ENCODE peak calls at places on chromosomes 13 and 19, in eight cellular contexts. One of them, this sample, is unnamed.

GRCh38 chr19:10871711-10872550 is 578 bp downstream of the CARM1 start:
- DNase-seq in non-pigmented ciliary epithelial cell: no peak
- DNase-seq in psoas muscle: peak
- DNase-seq in amygdala: peak
- DNase-seq in stimulated activated CD4-positive, alpha-beta T cell treated with anti-CD3 and anti-CD28 coated beads, Interleukin-2, amount 100 ng/mL, for 4 hours: peak
- DNase-seq in K562: peak
- DNase-seq in tibial nerve: no peak
- DNase-seq in stimulated activated CD8-positive, alpha-beta memory T cell treated with anti-CD3 and anti-CD28 coated beads, Interleukin-15, amount 100 ng/mL, for 4 hours: peak
- DNase-seq in this sample: no peak

GRCh38 chr13:111116830-111117229 is 1.7 kb downstream of the ARHGEF7 start:
- DNase-seq in stimulated activated CD8-positive, alpha-beta memory T cell treated with anti-CD3 and anti-CD28 coated beads, Interleukin-15, amount 100 ng/mL, for 4 hours: no peak
- DNase-seq in tibial nerve: no peak
- DNase-seq in psoas muscle: no peak
- DNase-seq in amygdala: no peak
- DNase-seq in K562: no peak
- DNase-seq in non-pigmented ciliary epithelial cell: no peak
- DNase-seq in stimulated activated CD4-positive, alpha-beta T cell treated with anti-CD3 and anti-CD28 coated beads, Interleukin-2, amount 100 ng/mL, for 4 hours: no peak
- DNase-seq in this sample: no peak

GRCh38 chr13:41654800-41655199 is 197.4 kb downstream of the RGCC start:
- DNase-seq in psoas muscle: no peak
- DNase-seq in stimulated activated CD4-positive, alpha-beta T cell treated with anti-CD3 and anti-CD28 coated beads, Interleukin-2, amount 100 ng/mL, for 4 hours: no peak
- DNase-seq in tibial nerve: no peak
- DNase-seq in amygdala: no peak
- DNase-seq in non-pigmented ciliary epithelial cell: no peak
- DNase-seq in stimulated activated CD8-positive, alpha-beta memory T cell treated with anti-CD3 and anti-CD28 coated beads, Interleukin-15, amount 100 ng/mL, for 4 hours: no peak
- DNase-seq in K562: no peak
- DNase-seq in this sample: no peak

GRCh38 chr19:10112895-10113591 is 1.6 kb downstream of the P2RY11 start:
- DNase-seq in amygdala: peak
- DNase-seq in K562: peak
- DNase-seq in stimulated activated CD8-positive, alpha-beta memory T cell treated with anti-CD3 and anti-CD28 coated beads, Interleukin-15, amount 100 ng/mL, for 4 hours: peak
- DNase-seq in stimulated activated CD4-positive, alpha-beta T cell treated with anti-CD3 and anti-CD28 coated beads, Interleukin-2, amount 100 ng/mL, for 4 hours: peak
- DNase-seq in non-pigmented ciliary epithelial cell: no peak
- DNase-seq in tibial nerve: no peak
- DNase-seq in psoas muscle: peak
- DNase-seq in this sample: no peak

GRCh38 chr19:51407631-51408131 is 9.8 kb downstream of the SIGLEC10 start:
- DNase-seq in tibial nerve: no peak
- DNase-seq in stimulated activated CD4-positive, alpha-beta T cell treated with anti-CD3 and anti-CD28 coated beads, Interleukin-2, amount 100 ng/mL, for 4 hours: no peak
- DNase-seq in stimulated activated CD8-positive, alpha-beta memory T cell treated with anti-CD3 and anti-CD28 coated beads, Interleukin-15, amount 100 ng/mL, for 4 hours: no peak
- DNase-seq in non-pigmented ciliary epithelial cell: no peak
- DNase-seq in K562: peak
- DNase-seq in amygdala: no peak
- DNase-seq in psoas muscle: no peak
- DNase-seq in this sample: no peak

GRCh38 chr19:10095948-10096614 is 6.4 kb downstream of the ANGPTL6 start:
- DNase-seq in stimulated activated CD4-positive, alpha-beta T cell treated with anti-CD3 and anti-CD28 coated beads, Interleukin-2, amount 100 ng/mL, for 4 hours: peak
- DNase-seq in K562: peak
- DNase-seq in tibial nerve: peak
- DNase-seq in psoas muscle: peak
- DNase-seq in amygdala: peak
- DNase-seq in non-pigmented ciliary epithelial cell: no peak
- DNase-seq in stimulated activated CD8-positive, alpha-beta memory T cell treated with anti-CD3 and anti-CD28 coated beads, Interleukin-15, amount 100 ng/mL, for 4 hours: peak
- DNase-seq in this sample: peak

GRCh38 chr19:17091758-17092333 is 16.3 kb downstream of the MYO9B start:
- DNase-seq in stimulated activated CD8-positive, alpha-beta memory T cell treated with anti-CD3 and anti-CD28 coated beads, Interleukin-15, amount 100 ng/mL, for 4 hours: no peak
- DNase-seq in amygdala: no peak
- DNase-seq in stimulated activated CD4-positive, alpha-beta T cell treated with anti-CD3 and anti-CD28 coated beads, Interleukin-2, amount 100 ng/mL, for 4 hours: no peak
- DNase-seq in non-pigmented ciliary epithelial cell: no peak
- DNase-seq in psoas muscle: peak
- DNase-seq in tibial nerve: no peak
- DNase-seq in K562: no peak
- DNase-seq in this sample: no peak

GRCh38 chr19:1592023-1592754 is 476 bp downstream of the MBD3 start:
- DNase-seq in K562: peak
- DNase-seq in stimulated activated CD4-positive, alpha-beta T cell treated with anti-CD3 and anti-CD28 coated beads, Interleukin-2, amount 100 ng/mL, for 4 hours: peak
- DNase-seq in non-pigmented ciliary epithelial cell: no peak
- DNase-seq in stimulated activated CD8-positive, alpha-beta memory T cell treated with anti-CD3 and anti-CD28 coated beads, Interleukin-15, amount 100 ng/mL, for 4 hours: peak
- DNase-seq in amygdala: peak
- DNase-seq in tibial nerve: peak
- DNase-seq in psoas muscle: peak
- DNase-seq in this sample: peak

GRCh38 chr19:12721656-12722565 is 1.8 kb downstream of the TNPO2 start:
- DNase-seq in stimulated activated CD8-positive, alpha-beta memory T cell treated with anti-CD3 and anti-CD28 coated beads, Interleukin-15, amount 100 ng/mL, for 4 hours: no peak
- DNase-seq in psoas muscle: peak
- DNase-seq in amygdala: peak
- DNase-seq in stimulated activated CD4-positive, alpha-beta T cell treated with anti-CD3 and anti-CD28 coated beads, Interleukin-2, amount 100 ng/mL, for 4 hours: no peak
- DNase-seq in tibial nerve: no peak
- DNase-seq in non-pigmented ciliary epithelial cell: no peak
- DNase-seq in K562: peak
- DNase-seq in this sample: no peak

GRCh38 chr13:20594276-20594675 is 27.3 kb downstream of the IFT88 start:
- DNase-seq in K562: no peak
- DNase-seq in non-pigmented ciliary epithelial cell: no peak
- DNase-seq in amygdala: no peak
- DNase-seq in stimulated activated CD8-positive, alpha-beta memory T cell treated with anti-CD3 and anti-CD28 coated beads, Interleukin-15, amount 100 ng/mL, for 4 hours: no peak
- DNase-seq in tibial nerve: no peak
- DNase-seq in stimulated activated CD4-positive, alpha-beta T cell treated with anti-CD3 and anti-CD28 coated beads, Interleukin-2, amount 100 ng/mL, for 4 hours: no peak
- DNase-seq in psoas muscle: no peak
- DNase-seq in this sample: no peak

GRCh38 chr19:1668339-1669123 is 16.1 kb upstream of the TCF3 start:
- DNase-seq in stimulated activated CD4-positive, alpha-beta T cell treated with anti-CD3 and anti-CD28 coated beads, Interleukin-2, amount 100 ng/mL, for 4 hours: no peak
- DNase-seq in stimulated activated CD8-positive, alpha-beta memory T cell treated with anti-CD3 and anti-CD28 coated beads, Interleukin-15, amount 100 ng/mL, for 4 hours: no peak
- DNase-seq in K562: no peak
- DNase-seq in non-pigmented ciliary epithelial cell: no peak
- DNase-seq in amygdala: no peak
- DNase-seq in psoas muscle: no peak
- DNase-seq in tibial nerve: no peak
- DNase-seq in this sample: no peak

GRCh38 chr13:110432522-110432921 is 125.4 kb downstream of the COL4A2 start:
- DNase-seq in stimulated activated CD4-positive, alpha-beta T cell treated with anti-CD3 and anti-CD28 coated beads, Interleukin-2, amount 100 ng/mL, for 4 hours: no peak
- DNase-seq in non-pigmented ciliary epithelial cell: no peak
- DNase-seq in psoas muscle: no peak
- DNase-seq in amygdala: no peak
- DNase-seq in stimulated activated CD8-positive, alpha-beta memory T cell treated with anti-CD3 and anti-CD28 coated beads, Interleukin-15, amount 100 ng/mL, for 4 hours: no peak
- DNase-seq in tibial nerve: no peak
- DNase-seq in K562: no peak
- DNase-seq in this sample: no peak

GRCh38 chr19:19134687-19135158 is 3.6 kb downstream of the TMEM161A start:
- DNase-seq in K562: peak
- DNase-seq in stimulated activated CD4-positive, alpha-beta T cell treated with anti-CD3 and anti-CD28 coated beads, Interleukin-2, amount 100 ng/mL, for 4 hours: peak
- DNase-seq in amygdala: no peak
- DNase-seq in tibial nerve: no peak
- DNase-seq in non-pigmented ciliary epithelial cell: no peak
- DNase-seq in stimulated activated CD8-positive, alpha-beta memory T cell treated with anti-CD3 and anti-CD28 coated beads, Interleukin-15, amount 100 ng/mL, for 4 hours: no peak
- DNase-seq in psoas muscle: peak
- DNase-seq in this sample: no peak

GRCh38 chr19:43675269-43675879 is 5.4 kb upstream of the PLAUR start:
- DNase-seq in non-pigmented ciliary epithelial cell: no peak
- DNase-seq in stimulated activated CD4-positive, alpha-beta T cell treated with anti-CD3 and anti-CD28 coated beads, Interleukin-2, amount 100 ng/mL, for 4 hours: no peak
- DNase-seq in tibial nerve: no peak
- DNase-seq in psoas muscle: no peak
- DNase-seq in amygdala: no peak
- DNase-seq in K562: no peak
- DNase-seq in stimulated activated CD8-positive, alpha-beta memory T cell treated with anti-CD3 and anti-CD28 coated beads, Interleukin-15, amount 100 ng/mL, for 4 hours: no peak
- DNase-seq in this sample: peak